ENCODE peak calls at places on chromosomes 6 and 20, in nine cellular contexts. E is coronary artery, D is left cardiac atrium, B is WTC11, R is RKO, H is ELR, X is T-cell, I is fibroblast of the aortic adventitia, N is hippocampal formation. W is an unnamed sample.

GRCh38 chr6:36771145-36771544 is 68.1 kb downstream of the CPNE5 start:
- DNase-seq in E (no peak), D (no peak), B (no peak), R (no peak), H (no peak), X (no peak), I (no peak), N (no peak), W (no peak)

GRCh38 chr20:54115172-54115854 is 44.9 kb upstream of the BCAS1 start:
- DNase-seq in E (peak; percentile 41), D (no peak), B (no peak), R (no peak), H (no peak), X (no peak), I (no peak), N (no peak), W (no peak)

GRCh38 chr6:138987643-138988468 is at the start of gene REPS1:
- DNase-seq in E (peak; percentile 90), D (peak; percentile 94), B (peak; percentile 96), R (peak; percentile 88), H (peak; percentile 92), X (peak; percentile 85), I (peak; percentile 85), N (peak; percentile 90), W (peak; percentile 96)

GRCh38 chr20:56187791-56188190 is 60.7 kb upstream of the MC3R start:
- DNase-seq in E (no peak), D (no peak), B (no peak), R (peak; percentile 59), H (peak; percentile 46), X (no peak), I (no peak), N (peak; percentile 3), W (peak; percentile 54)

GRCh38 chr6:89475634-89476033 is 42.7 kb downstream of the ANKRD6 start:
- DNase-seq in E (no peak), D (no peak), B (no peak), R (no peak), H (no peak), X (peak; percentile 1), I (peak; percentile 37), N (no peak), W (no peak)

GRCh38 chr6:98343797-98344196 is 490.6 kb upstream of the POU3F2 start:
- DNase-seq in E (no peak), D (no peak), B (no peak), R (no peak), H (no peak), X (no peak), I (no peak), N (no peak), W (peak; percentile 4)

GRCh38 chr6:22147983-22148797 is 148.6 kb downstream of the PRL start:
- DNase-seq in E (no peak), D (peak; percentile 25), B (no peak), R (no peak), H (peak; percentile 7), X (no peak), I (peak; percentile 72), N (peak; percentile 55), W (no peak)

GRCh38 chr20:1177680-1178079 is 7.1 kb downstream of the TMEM74B start:
- DNase-seq in E (no peak), D (no peak), B (peak; percentile 56), R (peak; percentile 42), H (peak; percentile 31), X (no peak), I (no peak), N (no peak), W (peak; percentile 85)

GRCh38 chr20:51542033-51542893 is at the start of gene NFATC2:
- DNase-seq in E (no peak), D (peak; percentile 65), B (peak; percentile 59), R (no peak), H (no peak), X (peak; percentile 51), I (no peak), N (no peak), W (peak; percentile 65)